ENCODE peak calls at places on chromosomes 13 and 19, in four cellular contexts. D is mesenteric fat pad, S is colonic mucosa, Q is transverse colon. C is an unnamed sample.

GRCh38 chr13:45779901-45780300 is 71.7 kb downstream of the SIAH3 start:
- DNase-seq in D (no peak), S (no peak), Q (no peak), C (no peak)

GRCh38 chr19:31014668-31015067 is 334.6 kb downstream of the TSHZ3 start:
- DNase-seq in D (no peak), S (no peak), Q (no peak), C (no peak)

GRCh38 chr19:46639356-46640061 is 3.5 kb upstream of the GNG8 start:
- DNase-seq in D (no peak), S (peak; percentile 53), Q (peak; percentile 48), C (no peak)

GRCh38 chr13:23610966-23611486 is 40.8 kb downstream of the TNFRSF19 start:
- DNase-seq in D (no peak), S (peak; percentile 25), Q (no peak), C (peak; percentile 48)

GRCh38 chr19:47023448-47023794 is 3.8 kb downstream of the NPAS1 start:
- DNase-seq in D (no peak), S (no peak), Q (no peak), C (no peak)

GRCh38 chr13:44384778-44385177 is 11.2 kb downstream of the SERP2 start:
- DNase-seq in D (no peak), S (no peak), Q (no peak), C (no peak)

GRCh38 chr19:38037151-38037611 is 130.2 kb downstream of the SIPA1L3 start:
- DNase-seq in D (no peak), S (no peak), Q (no peak), C (no peak)

GRCh38 chr13:40987606-40988280 is 31.4 kb downstream of the ELF1 start:
- DNase-seq in D (no peak), S (no peak), Q (no peak), C (no peak)

GRCh38 chr19:30149300-30149699 is 207.3 kb downstream of the URI1 start:
- DNase-seq in D (no peak), S (no peak), Q (no peak), C (no peak)

GRCh38 chr19:36026091-36026876 is 6.4 kb downstream of the CLIP3 start:
- DNase-seq in D (no peak), S (no peak), Q (no peak), C (no peak)

GRCh38 chr13:106685142-106685541 is 117.2 kb upstream of the ARGLU1 start:
- DNase-seq in D (no peak), S (no peak), Q (no peak), C (no peak)

GRCh38 chr13:49524740-49525501 is 29.2 kb downstream of the PHF11 start:
- DNase-seq in D (no peak), S (no peak), Q (no peak), C (no peak)

GRCh38 chr13:53237696-53238095 is 209.1 kb downstream of the OLFM4 start:
- DNase-seq in D (no peak), S (no peak), Q (no peak), C (no peak)

GRCh38 chr13:96994030-96994848 is at the start of gene OXGR1:
- DNase-seq in D (no peak), S (peak; percentile 30), Q (peak; percentile 14), C (no peak)

GRCh38 chr13:114319441-114319871 is 5.2 kb downstream of the CHAMP1 start:
- DNase-seq in D (no peak), S (no peak), Q (no peak), C (peak; percentile 25)

GRCh38 chr19:11242864-11243797 is 3.7 kb downstream of the ANGPTL8 start:
- DNase-seq in D (peak; percentile 98), S (peak; percentile 96), Q (peak; percentile 92), C (peak; percentile 57)

GRCh38 chr19:44644391-44645016 is 794 bp downstream of the PVR start:
- DNase-seq in D (no peak), S (peak; percentile 49), Q (peak; percentile 27), C (no peak)

GRCh38 chr19:46691948-46692347 is 25.0 kb downstream of the PRKD2 start:
- DNase-seq in D (no peak), S (no peak), Q (no peak), C (no peak)

GRCh38 chr13:93388701-93389100 is 162.1 kb downstream of the GPC6 start:
- DNase-seq in D (no peak), S (no peak), Q (no peak), C (peak; percentile 7)

GRCh38 chr19:38635483-38636399 is 11.7 kb upstream of the ACTN4 start:
- DNase-seq in D (no peak), S (peak; percentile 53), Q (no peak), C (no peak)

GRCh38 chr19:2207991-2208860 is 27.9 kb downstream of the PLEKHJ1 start:
- DNase-seq in D (no peak), S (peak; percentile 73), Q (peak; percentile 63), C (peak; percentile 64)

C was measured in stromal cell of bone marrow.